ENCODE peak calls at places on chromosomes 16 and 17, in eight cellular contexts. O is sigmoid colon; Z is globus pallidus; H is NCI-H1105 treated with DMSO at 0.1 percent for 48 hours; J is NCI-H2029; Y is substantia nigra; G is activated T-cell treated with anti-CD3 and anti-CD28 coated beads, Interleukin-2, amount 50 U/mL, for 4 hours; D is AG10803. B is an unnamed sample.

GRCh38 chr16:89026121-89026612 is 49.2 kb upstream of the CBFA2T3 start:
- DNase-seq in G (peak; percentile 23), O (no peak), Y (no peak), Z (no peak), H (no peak), D (no peak), J (no peak), B (no peak)

GRCh38 chr17:31515226-31515759 is 123.8 kb downstream of the RAB11FIP4 start:
- DNase-seq in O (no peak), H (no peak), Y (no peak), J (no peak), D (no peak), G (no peak), Z (no peak), B (no peak)

GRCh38 chr17:45021607-45022287 is 29.7 kb downstream of the DCAKD start:
- DNase-seq in D (peak; percentile 51), H (peak; percentile 50), G (peak; percentile 63), J (peak; percentile 17), Z (no peak), O (peak; percentile 89), Y (no peak), B (peak; percentile 38)

GRCh38 chr16:85556456-85557082 is 56.6 kb upstream of the GSE1 start:
- DNase-seq in H (peak; percentile 54), D (no peak), O (no peak), J (peak; percentile 27), Z (no peak), Y (no peak), G (peak; percentile 47), B (peak; percentile 15)

GRCh38 chr17:56756536-56756935 is 77.2 kb downstream of the C17orf67 start:
- DNase-seq in G (no peak), Y (no peak), H (no peak), O (no peak), D (peak; percentile 96), Z (no peak), J (no peak), B (no peak)

GRCh38 chr17:46085522-46085921 is 86.5 kb downstream of the STH start:
- DNase-seq in D (no peak), J (no peak), H (no peak), G (no peak), Z (no peak), O (no peak), Y (no peak), B (no peak)

GRCh38 chr16:56298948-56299602 is 107.8 kb downstream of the GNAO1 start:
- DNase-seq in Z (peak; percentile 97), G (no peak), O (peak; percentile 76), H (no peak), Y (peak; percentile 74), D (no peak), J (peak; percentile 47), B (peak; percentile 97)

GRCh38 chr17:37802712-37803416 is 58.0 kb upstream of the HNF1B start:
- DNase-seq in O (no peak), J (peak; percentile 10), Z (peak; percentile 21), D (peak; percentile 89), G (no peak), Y (no peak), H (no peak), B (no peak)

GRCh38 chr17:51767287-51767686 is 391.2 kb downstream of the CA10 start:
- DNase-seq in D (no peak), J (no peak), H (no peak), Y (no peak), Z (no peak), O (no peak), G (no peak), B (no peak)

GRCh38 chr16:22188595-22189442 is 17.3 kb upstream of the EEF2K start:
- DNase-seq in G (peak; percentile 54), J (peak; percentile 78), H (peak; percentile 29), Z (peak; percentile 72), Y (no peak), D (peak; percentile 91), O (peak; percentile 88), B (peak; percentile 84)

GRCh38 chr17:7283471-7284216 is 2.1 kb downstream of the SLC2A4 start:
- DNase-seq in D (no peak), O (no peak), Y (no peak), J (no peak), H (no peak), G (no peak), Z (no peak), B (no peak)

GRCh38 chr16:66878067-66878466 is 2.2 kb upstream of the PDP2 start:
- DNase-seq in H (no peak), D (peak; percentile 62), Y (no peak), J (no peak), G (peak; percentile 22), O (no peak), Z (no peak), B (no peak)

GRCh38 chr16:86016201-86016965 is 117.4 kb downstream of the IRF8 start:
- DNase-seq in Y (no peak), G (peak; percentile 20), J (no peak), Z (peak; percentile 46), D (peak; percentile 65), H (peak; percentile 35), O (peak; percentile 72), B (peak; percentile 65)

GRCh38 chr16:53207810-53208752 is 153.3 kb downstream of the CHD9 start:
- DNase-seq in Y (peak; percentile 3), G (no peak), J (peak; percentile 65), H (peak; percentile 98), Z (peak; percentile 89), O (no peak), D (peak; percentile 76), B (peak; percentile 93)

GRCh38 chr17:83118071-83118841 is 38.8 kb downstream of the METRNL start:
- DNase-seq in G (no peak), H (no peak), J (no peak), Y (no peak), Z (no peak), O (no peak), D (no peak), B (no peak)

GRCh38 chr16:81843243-81843582 is 64.1 kb downstream of the PLCG2 start:
- DNase-seq in Z (no peak), D (peak; percentile 41), Y (no peak), J (no peak), H (no peak), O (no peak), G (no peak), B (no peak)

GRCh38 chr16:3358884-3359283 is 3.2 kb downstream of the OR2C1 start:
- DNase-seq in H (no peak), Y (no peak), Z (no peak), D (peak; percentile 16), O (no peak), G (no peak), J (no peak), B (no peak)

GRCh38 chr16:69328854-69329316 is 1.5 kb downstream of the PDF start:
- DNase-seq in G (no peak), J (no peak), H (no peak), D (peak; percentile 50), Z (no peak), Y (no peak), O (peak; percentile 39), B (no peak)

B was measured in SK-MEL-5.